ENCODE peak calls at places on chromosome X, in eight cellular contexts. E is H1, O is stomach, B is A549, Y is transverse colon, T is suprapubic skin, J is upper lobe of left lung, C is tibial nerve. Z is an unnamed sample.

GRCh38 chrX:140149761-140150160 is 184.4 kb upstream of the CXorf66 start:
- DNase-seq in J (no peak), O (no peak), E (no peak), B (no peak), C (no peak), T (no peak), Y (no peak), Z (no peak)

GRCh38 chrX:120769576-120770341 is 105.9 kb downstream of the CT47B1 start:
- DNase-seq in C (no peak), J (no peak), O (no peak), T (no peak), E (no peak), Y (no peak), B (peak), Z (no peak)

GRCh38 chrX:31547416-31547815 is 475.6 kb upstream of the FTHL17 start:
- DNase-seq in J (no peak), O (no peak), C (no peak), Y (no peak), T (no peak), E (no peak), B (no peak), Z (no peak)

GRCh38 chrX:78725257-78725656 is 22.3 kb upstream of the LPAR4 start:
- DNase-seq in E (no peak), J (no peak), C (no peak), T (no peak), O (no peak), Y (no peak), B (no peak), Z (no peak)

GRCh38 chrX:80810365-80810978 is 795 bp upstream of the BRWD3 start:
- DNase-seq in B (peak), Y (no peak), J (no peak), E (no peak), C (no peak), O (no peak), T (no peak), Z (no peak)

GRCh38 chrX:68847172-68847571 is 18.4 kb downstream of the EFNB1 start:
- DNase-seq in E (no peak), O (no peak), J (no peak), T (no peak), B (no peak), C (no peak), Y (no peak), Z (no peak)

GRCh38 chrX:17036172-17036961 is 89.9 kb downstream of the REPS2 start:
- DNase-seq in J (no peak), Y (no peak), O (no peak), E (no peak), B (no peak), C (no peak), T (no peak), Z (no peak)

GRCh38 chrX:65679071-65679540 is 11.7 kb downstream of the MSN start:
- DNase-seq in B (no peak), O (no peak), J (no peak), E (no peak), Y (no peak), C (no peak), T (no peak), Z (no peak)

GRCh38 chrX:120790118-120790517 is 85.5 kb downstream of the CT47B1 start:
- DNase-seq in J (no peak), T (no peak), B (peak), C (no peak), O (peak), E (no peak), Y (peak), Z (peak)

GRCh38 chrX:110414679-110415439 is 56.2 kb downstream of the RTL9 start:
- DNase-seq in B (no peak), C (no peak), J (no peak), T (no peak), Y (no peak), O (no peak), E (no peak), Z (no peak)

GRCh38 chrX:42746606-42747005 is 31.4 kb downstream of the PPP1R2C start:
- DNase-seq in J (no peak), T (no peak), E (no peak), O (no peak), B (no peak), C (no peak), Y (no peak), Z (no peak)

GRCh38 chrX:154748712-154749339 is 2.1 kb downstream of the GAB3 start:
- DNase-seq in B (peak), O (no peak), T (no peak), J (no peak), E (no peak), C (no peak), Y (no peak), Z (peak)

GRCh38 chrX:150146271-150146888 is 208.1 kb upstream of the EOLA2 start:
- DNase-seq in C (no peak), E (no peak), J (no peak), O (no peak), T (no peak), B (no peak), Y (no peak), Z (no peak)

GRCh38 chrX:154714925-154715324 is 36.0 kb downstream of the GAB3 start:
- DNase-seq in Y (peak), B (peak), C (no peak), O (no peak), E (no peak), T (no peak), J (no peak), Z (peak)

GRCh38 chrX:109842611-109843010 is 109.6 kb upstream of the ACSL4 start:
- DNase-seq in T (no peak), Y (no peak), J (no peak), E (no peak), C (no peak), B (no peak), O (no peak), Z (no peak)

GRCh38 chrX:21975827-21976226 is 35.3 kb downstream of the SMS start:
- DNase-seq in C (no peak), J (no peak), B (no peak), Y (no peak), E (no peak), O (no peak), T (no peak), Z (no peak)

GRCh38 chrX:46582325-46582724 is 8.8 kb downstream of the CHST7 start:
- DNase-seq in C (no peak), B (no peak), Y (no peak), E (no peak), J (no peak), O (no peak), T (no peak), Z (no peak)

GRCh38 chrX:15334561-15334960 is 762 bp downstream of the PIGA start:
- DNase-seq in E (no peak), C (no peak), T (no peak), J (no peak), Y (no peak), O (no peak), B (no peak), Z (no peak)

GRCh38 chrX:40253770-40254169 is 156.0 kb upstream of the BCOR start:
- DNase-seq in T (no peak), C (no peak), E (no peak), O (no peak), B (no peak), Y (no peak), J (no peak), Z (no peak)

GRCh38 chrX:10972731-10973130 is 138.4 kb upstream of the HCCS start:
- DNase-seq in O (no peak), C (no peak), T (no peak), Y (no peak), E (no peak), J (no peak), B (no peak), Z (no peak)

GRCh38 chrX:96480081-96480480 is 204.6 kb upstream of the DIAPH2 start:
- DNase-seq in J (no peak), E (no peak), T (no peak), C (no peak), O (no peak), B (no peak), Y (no peak), Z (no peak)

GRCh38 chrX:133191739-133192039 is 26.5 kb downstream of the TFDP3 start:
- DNase-seq in J (no peak), C (no peak), B (no peak), Y (no peak), O (no peak), E (no peak), T (no peak), Z (no peak)

GRCh38 chrX:96386981-96387380 is 297.7 kb upstream of the DIAPH2 start:
- DNase-seq in Y (no peak), B (no peak), J (no peak), E (no peak), O (no peak), T (no peak), C (no peak), Z (no peak)

GRCh38 chrX:65677954-65678469 is 10.6 kb downstream of the MSN start:
- DNase-seq in J (no peak), Y (no peak), T (no peak), B (peak), E (no peak), O (no peak), C (no peak), Z (peak)

GRCh38 chrX:109312757-109313156 is 169.1 kb downstream of the GUCY2F start:
- DNase-seq in C (no peak), B (no peak), O (no peak), T (no peak), J (no peak), Y (no peak), E (no peak), Z (no peak)

DNA sequence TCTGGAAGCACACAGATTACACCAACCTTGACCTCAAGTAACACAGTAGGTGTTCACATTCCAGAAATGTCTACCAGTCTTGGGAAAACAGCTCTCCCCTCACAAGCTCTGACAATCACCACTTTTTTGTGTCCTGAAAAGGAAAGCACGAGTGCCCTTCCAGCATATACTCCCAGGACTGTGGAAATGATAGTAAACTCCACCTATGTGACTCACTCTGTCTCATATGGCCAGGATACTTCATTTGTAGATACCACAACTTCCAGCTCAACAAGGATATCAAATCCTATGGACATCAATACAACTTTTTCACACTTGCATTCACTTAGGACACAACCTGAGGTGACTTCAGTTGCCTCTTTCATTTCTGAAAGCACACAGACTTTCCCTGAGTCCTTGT is 46.9 kb downstream of the ADGRG4 start:
- DNase-seq in B (no peak), O (no peak), C (no peak), T (no peak), E (no peak), Y (no peak), J (no peak), Z (no peak)
- TF ChIP-seq EP300 in B (no peak), O (no peak), C (no peak), T (no peak), E (no peak), Y (no peak), J (no peak), Z (no peak)

GRCh38 chrX:7073336-7073735 is 74.2 kb upstream of the STS start:
- DNase-seq in O (no peak), J (no peak), T (no peak), C (no peak), Y (no peak), B (no peak), E (no peak), Z (no peak)
- TF ChIP-seq EP300 in O (no peak), J (no peak), T (no peak), C (no peak), Y (no peak), B (no peak), E (no peak), Z (no peak)

GRCh38 chrX:119758682-119759332 is 419 bp downstream of the SOWAHD start:
- DNase-seq in J (peak), C (no peak), Y (peak), E (no peak), B (no peak), O (peak), T (no peak), Z (peak)
- TF ChIP-seq EP300 in J (no peak), C (no peak), Y (no peak), E (no peak), B (no peak), O (no peak), T (no peak), Z (no peak)

GRCh38 chrX:54811301-54811885 is 3.8 kb downstream of the MAGED2 start:
- DNase-seq in C (no peak), T (no peak), E (no peak), O (no peak), J (no peak), B (no peak), Y (no peak), Z (no peak)

GRCh38 chrX:54810532-54810931 is 3.0 kb downstream of the MAGED2 start:
- DNase-seq in J (no peak), T (no peak), O (no peak), Y (no peak), E (no peak), B (no peak), C (no peak), Z (no peak)

GRCh38 chrX:54808605-54809483 is 1.3 kb downstream of the MAGED2 start:
- DNase-seq in Y (peak), E (peak), O (peak), T (peak), C (peak), J (peak), B (peak), Z (peak)

GRCh38 chrX:54808109-54808604 is 612 bp downstream of the MAGED2 start:
- DNase-seq in O (peak), Y (peak), J (peak), C (peak), B (peak), E (no peak), T (peak), Z (peak)

DNA sequence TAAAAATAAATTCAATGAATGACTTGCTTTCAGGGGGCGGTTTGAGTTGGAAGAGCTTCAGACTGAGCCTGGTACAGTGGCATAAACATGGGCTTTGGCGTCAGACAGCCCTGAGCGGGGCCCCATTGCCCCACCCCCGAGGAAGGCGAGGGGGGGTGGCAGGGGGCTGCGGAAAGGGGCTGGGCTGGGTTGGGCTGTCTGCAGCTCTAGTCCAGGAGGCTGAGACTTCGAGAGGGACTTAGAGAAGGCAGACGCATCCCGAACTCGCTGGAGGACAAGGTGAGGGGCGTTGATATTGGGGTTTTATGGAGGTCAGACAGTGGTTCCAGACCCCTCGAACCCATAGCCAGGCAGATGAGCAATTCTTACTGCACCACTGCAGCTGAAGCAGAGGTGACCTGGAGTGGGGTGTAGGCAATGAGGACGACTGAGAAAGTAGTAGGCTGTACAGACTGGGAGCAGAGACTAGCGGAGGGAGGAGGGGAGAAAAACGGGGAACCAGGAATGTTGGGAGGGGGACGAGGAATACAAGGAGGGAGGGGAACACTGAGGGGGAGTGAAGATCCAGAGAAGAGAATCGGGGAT is at the start of gene MAGED2:
- DNase-seq in O (no peak), C (peak), J (peak), T (no peak), E (no peak), Y (peak), B (no peak), Z (peak)
- TF ChIP-seq EP300 in O (no peak), C (no peak), J (no peak), T (no peak), E (no peak), Y (no peak), B (no peak), Z (no peak)

GRCh38 chrX:153495362-153495751 is 577 bp downstream of the BGN start:
- DNase-seq in J (peak), C (no peak), T (no peak), E (no peak), Y (no peak), O (no peak), B (no peak), Z (peak)
- TF ChIP-seq EP300 in J (no peak), C (no peak), T (no peak), E (no peak), Y (no peak), O (no peak), B (no peak), Z (no peak)

DNA sequence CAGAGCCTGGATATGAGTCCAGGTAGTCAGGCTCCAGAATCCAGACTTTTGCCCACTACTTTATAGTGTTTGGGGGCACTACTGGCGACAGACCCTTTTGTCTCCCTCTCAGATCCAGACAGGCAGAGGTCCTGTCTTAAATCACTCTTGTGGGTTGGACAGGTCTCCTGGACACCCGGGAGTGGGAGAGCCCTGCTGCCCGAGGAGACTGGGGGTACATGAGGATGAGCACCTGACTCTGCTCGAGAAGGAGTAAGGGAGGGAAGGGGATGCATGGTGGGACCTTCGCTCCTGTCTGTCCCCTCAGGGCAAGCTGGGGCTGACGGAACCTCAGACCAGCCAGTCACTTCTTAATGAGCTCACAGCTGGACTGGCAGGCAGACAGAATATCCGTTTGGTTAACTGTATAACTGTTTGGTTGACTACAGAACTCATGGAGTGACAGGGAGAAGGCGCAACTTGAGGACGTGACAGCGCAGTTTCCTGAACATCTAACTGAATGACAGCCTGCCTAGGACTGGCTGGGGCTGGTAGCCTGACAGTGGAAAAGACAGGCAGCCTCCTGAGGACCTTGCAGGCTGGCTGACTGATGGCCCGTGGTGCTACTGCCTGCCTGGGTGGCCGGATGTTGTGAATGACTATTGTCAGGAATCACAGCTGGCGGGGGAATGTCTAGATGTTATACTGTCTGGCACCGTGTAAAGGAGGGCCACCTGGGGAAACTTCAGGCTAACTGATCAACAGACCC is 1.6 kb upstream of the SUV39H1 start:
- DNase-seq in Y (no peak), T (no peak), E (no peak), J (no peak), O (no peak), B (no peak), C (no peak), Z (no peak)
- TF ChIP-seq EP300 in Y (no peak), T (no peak), E (no peak), J (no peak), O (no peak), B (no peak), C (no peak), Z (no peak)

GRCh38 chrX:151225843-151226242 is 49.5 kb downstream of the GPR50 start:
- DNase-seq in T (no peak), J (no peak), B (no peak), O (no peak), C (no peak), E (no peak), Y (no peak), Z (no peak)
- TF ChIP-seq EP300 in T (no peak), J (no peak), B (no peak), O (no peak), C (no peak), E (no peak), Y (no peak), Z (no peak)

DNA sequence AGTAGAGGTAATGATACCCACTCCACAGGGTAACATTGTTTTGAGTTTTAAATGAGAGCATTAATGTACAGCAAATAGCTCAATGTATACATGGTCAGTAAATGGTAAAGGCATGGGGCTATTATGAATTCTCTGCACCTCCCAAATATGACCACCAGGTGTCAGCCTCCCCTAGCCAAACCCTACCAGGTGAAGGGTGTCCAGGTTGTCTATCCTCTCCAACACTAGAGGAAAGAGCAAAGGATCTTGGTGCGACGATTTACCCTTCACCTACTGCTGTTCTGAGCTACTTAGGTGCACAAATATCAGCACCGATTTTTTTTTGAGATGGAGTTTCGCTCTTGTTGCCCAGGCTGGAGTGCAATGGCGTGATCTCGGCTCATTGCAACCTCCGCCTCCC is 26.5 kb upstream of the XIAP start:
- DNase-seq in B (peak), E (peak), Y (peak), T (no peak), J (no peak), O (peak), C (no peak), Z (peak)
- TF ChIP-seq EP300 in B (no peak), E (no peak), Y (no peak), T (no peak), J (no peak), O (no peak), C (no peak), Z (no peak)

GRCh38 chrX:94288972-94289371 is 615.0 kb downstream of the FAM133A start:
- DNase-seq in B (no peak), J (no peak), E (no peak), C (no peak), Y (no peak), O (no peak), T (no peak), Z (no peak)

DNA sequence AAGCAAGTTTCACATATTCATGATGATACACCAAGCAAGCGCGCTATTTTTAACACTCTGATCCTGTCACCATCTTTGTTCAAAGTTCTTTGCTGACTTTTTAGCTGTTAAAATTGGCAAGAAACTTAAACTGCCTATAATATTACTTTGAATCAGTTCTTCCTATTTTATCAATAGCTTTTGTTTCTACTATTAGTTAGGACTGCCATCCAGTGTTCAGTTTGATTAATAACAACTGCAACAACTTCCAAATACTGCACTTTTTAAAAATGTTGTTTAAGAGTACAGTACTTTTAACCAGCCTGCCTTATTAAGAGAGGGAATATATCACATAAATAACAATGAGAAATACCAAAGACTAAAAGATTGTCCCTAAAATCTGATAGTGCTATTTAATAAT is 614.3 kb downstream of the FAM133A start:
- DNase-seq in E (no peak), Y (no peak), C (no peak), B (no peak), T (no peak), J (no peak), O (no peak), Z (no peak)
- TF ChIP-seq EP300 in E (no peak), Y (no peak), C (no peak), B (no peak), T (no peak), J (no peak), O (no peak), Z (no peak)

GRCh38 chrX:19811807-19812604 is 75.4 kb downstream of the SH3KBP1 start:
- DNase-seq in C (no peak), B (no peak), Y (no peak), T (no peak), E (no peak), O (no peak), J (no peak), Z (no peak)
- TF ChIP-seq EP300 in C (no peak), B (no peak), Y (no peak), T (no peak), E (no peak), O (no peak), J (no peak), Z (no peak)